ENCODE peak calls at places on chromosomes 2 and 18, in ten cellular contexts. O, S, N, X, I, D, T, E, F and K are unnamed samples.

GRCh38 chr2:20617892-20618467 is 32.9 kb downstream of the HS1BP3 start:
- DNase-seq in O (peak), S (peak), N (peak), X (peak), I (no peak), D (no peak), T (no peak), E (peak), F (peak), K (no peak)

GRCh38 chr18:8696749-8697211 is 8.6 kb upstream of the MTCL1 start:
- DNase-seq in O (peak), S (peak), N (peak), X (peak), I (peak), D (no peak), T (no peak), E (peak), F (no peak), K (peak)

GRCh38 chr2:159111346-159111922 is 143.0 kb downstream of the TANC1 start:
- DNase-seq in O (no peak), S (peak), N (no peak), X (peak), I (no peak), D (no peak), T (peak), E (no peak), F (peak), K (no peak)

GRCh38 chr2:71181316-71181715 is 45.6 kb downstream of the PAIP2B start:
- DNase-seq in O (no peak), S (no peak), N (no peak), X (peak), I (no peak), D (no peak), T (no peak), E (no peak), F (no peak), K (no peak)

GRCh38 chr2:32946314-32947075 is at the start of gene LTBP1:
- DNase-seq in O (peak), S (peak), N (peak), X (peak), I (peak), D (no peak), T (peak), E (peak), F (peak), K (peak)

GRCh38 chr2:55140316-55141219 is 90.3 kb upstream of the RTN4 start:
- DNase-seq in O (no peak), S (no peak), N (no peak), X (no peak), I (no peak), D (no peak), T (no peak), E (no peak), F (no peak), K (no peak)

GRCh38 chr2:239738159-239738558 is 287.0 kb downstream of the NDUFA10 start:
- DNase-seq in O (no peak), S (no peak), N (no peak), X (no peak), I (no peak), D (no peak), T (no peak), E (no peak), F (no peak), K (no peak)

GRCh38 chr2:104434363-104434792 is 419.5 kb upstream of the POU3F3 start:
- DNase-seq in O (no peak), S (no peak), N (peak), X (no peak), I (no peak), D (no peak), T (peak), E (peak), F (peak), K (no peak)

GRCh38 chr2:100785621-100786296 is 34.2 kb upstream of the NPAS2 start:
- DNase-seq in O (no peak), S (no peak), N (no peak), X (no peak), I (no peak), D (no peak), T (no peak), E (no peak), F (no peak), K (no peak)

GRCh38 chr2:218547978-218548377 is 20.2 kb downstream of the USP37 start:
- DNase-seq in O (no peak), S (no peak), N (no peak), X (no peak), I (no peak), D (no peak), T (no peak), E (no peak), F (no peak), K (no peak)

GRCh38 chr2:219551412-219551811 is 7.6 kb downstream of the TMEM198 start:
- DNase-seq in O (peak), S (peak), N (no peak), X (no peak), I (no peak), D (no peak), T (peak), E (peak), F (peak), K (peak)